ENCODE peak calls at places on chromosomes 4 and X, in ten cellular contexts. W is pancreas; M is HCEC 1CT; A is body of pancreas; N is activated T-cell treated with anti-CD3 and anti-CD28 coated beads, Interleukin-2, amount 50 U/mL, for 24 hours; X is mammary epithelial cell; O is T-helper 1 cell; C is NCI-H1694; P is AG09319; S is skeletal muscle cell. Q is an unnamed sample.

GRCh38 chrX:15600071-15600470 is 689 bp downstream of the ACE2 start:
- DNase-seq in O (no peak), N (no peak), C (no peak), S (no peak), A (no peak), P (no peak), M (no peak), X (no peak), W (no peak), Q (no peak)

GRCh38 chrX:132127748-132128147 is at the start of gene FRMD7:
- DNase-seq in M (no peak), S (no peak), X (no peak), O (no peak), W (peak), A (peak), N (no peak), C (no peak), P (no peak), Q (no peak)

GRCh38 chr4:139933541-139933940 is 220.4 kb downstream of the MAML3 start:
- DNase-seq in S (no peak), C (no peak), A (peak), P (no peak), N (no peak), X (no peak), W (peak), M (no peak), O (no peak), Q (no peak)

GRCh38 chrX:74383611-74384010 is 37.7 kb upstream of the SLC16A2 start:
- DNase-seq in W (peak), C (peak), S (no peak), P (peak), X (peak), M (peak), A (peak), N (no peak), O (peak), Q (peak)

GRCh38 chr4:152480356-152480755 is 55.5 kb downstream of the FBXW7 start:
- DNase-seq in X (no peak), N (no peak), C (no peak), M (no peak), W (no peak), A (no peak), P (no peak), O (no peak), S (no peak), Q (no peak)

GRCh38 chrX:69021095-69021494 is 144.2 kb downstream of the PJA1 start:
- DNase-seq in A (no peak), C (no peak), W (no peak), M (no peak), N (no peak), O (no peak), S (no peak), X (no peak), P (no peak), Q (no peak)

GRCh38 chr4:41258783-41259182 is 2.1 kb downstream of the UCHL1 start:
- DNase-seq in P (peak), N (no peak), W (no peak), S (peak), X (peak), C (peak), M (peak), A (peak), O (no peak), Q (peak)

GRCh38 chrX:150934453-150934852 is 36.0 kb upstream of the CD99L2 start:
- DNase-seq in O (no peak), X (peak), M (peak), W (no peak), P (no peak), N (no peak), S (peak), C (no peak), A (no peak), Q (peak)

GRCh38 chrX:103183912-103184311 is 31.0 kb upstream of the BEX4 start:
- DNase-seq in C (no peak), A (no peak), W (no peak), X (no peak), O (no peak), P (no peak), S (no peak), M (no peak), N (no peak), Q (no peak)

GRCh38 chr4:126705271-126705670 is 927.5 kb upstream of the INTU start:
- DNase-seq in X (no peak), P (no peak), O (no peak), M (peak), W (no peak), N (no peak), C (no peak), S (peak), A (no peak), Q (no peak)

GRCh38 chrX:108439434-108439883 is at the start of gene COL4A5:
- DNase-seq in O (no peak), C (no peak), X (peak), N (no peak), A (peak), S (peak), W (peak), P (peak), M (peak), Q (peak)

GRCh38 chrX:120308959-120309872 is 2.0 kb downstream of the TMEM255A start:
- DNase-seq in W (peak), A (peak), C (no peak), O (peak), M (peak), S (peak), P (no peak), X (peak), N (peak), Q (peak)